ENCODE peak calls at places on chromosomes 5 and 9, in eight cellular contexts. One of them, this sample, is unnamed.

GRCh38 chr9:75010570-75010969 is 17.5 kb downstream of the CARNMT1 start:
- DNase-seq in fibroblast of lung: no peak
- DNase-seq in type B pancreatic cell: no peak
- DNase-seq in body of pancreas: no peak
- DNase-seq in HFF-Myc: no peak
- DNase-seq in WTC11: no peak
- DNase-seq in tibial nerve: no peak
- DNase-seq in AG10803: no peak
- DNase-seq in this sample: no peak

GRCh38 chr9:98256632-98257218 is 1.3 kb upstream of the TBC1D2 start:
- DNase-seq in fibroblast of lung: no peak
- DNase-seq in type B pancreatic cell: no peak
- DNase-seq in body of pancreas: no peak
- DNase-seq in HFF-Myc: no peak
- DNase-seq in WTC11: no peak
- DNase-seq in tibial nerve: no peak
- DNase-seq in AG10803: no peak
- DNase-seq in this sample: no peak

GRCh38 chr5:35974570-35974969 is 16.6 kb downstream of the UGT3A1 start:
- DNase-seq in fibroblast of lung: no peak
- DNase-seq in type B pancreatic cell: no peak
- DNase-seq in body of pancreas: no peak
- DNase-seq in HFF-Myc: no peak
- DNase-seq in WTC11: no peak
- DNase-seq in tibial nerve: no peak
- DNase-seq in AG10803: no peak
- DNase-seq in this sample: no peak

GRCh38 chr9:33044162-33044673 is 19.1 kb downstream of the DNAJA1 start:
- DNase-seq in fibroblast of lung: peak
- DNase-seq in type B pancreatic cell: peak
- DNase-seq in body of pancreas: peak
- DNase-seq in HFF-Myc: peak
- DNase-seq in WTC11: peak
- DNase-seq in tibial nerve: peak
- DNase-seq in AG10803: peak
- DNase-seq in this sample: peak

GRCh38 chr9:81028504-81028903 is 660.8 kb downstream of the TLE1 start:
- DNase-seq in fibroblast of lung: peak
- DNase-seq in type B pancreatic cell: no peak
- DNase-seq in body of pancreas: no peak
- DNase-seq in HFF-Myc: peak
- DNase-seq in WTC11: no peak
- DNase-seq in tibial nerve: peak
- DNase-seq in AG10803: peak
- DNase-seq in this sample: no peak

GRCh38 chr9:94779101-94779500 is 52.6 kb downstream of the AOPEP start:
- DNase-seq in fibroblast of lung: no peak
- DNase-seq in type B pancreatic cell: no peak
- DNase-seq in body of pancreas: no peak
- DNase-seq in HFF-Myc: no peak
- DNase-seq in WTC11: no peak
- DNase-seq in tibial nerve: no peak
- DNase-seq in AG10803: no peak
- DNase-seq in this sample: no peak

GRCh38 chr9:76292246-76292645 is 102.0 kb downstream of the RFK start:
- DNase-seq in fibroblast of lung: peak
- DNase-seq in type B pancreatic cell: no peak
- DNase-seq in body of pancreas: no peak
- DNase-seq in HFF-Myc: no peak
- DNase-seq in WTC11: no peak
- DNase-seq in tibial nerve: no peak
- DNase-seq in AG10803: no peak
- DNase-seq in this sample: no peak

GRCh38 chr9:23841304-23841703 is 15.3 kb upstream of the ELAVL2 start:
- DNase-seq in fibroblast of lung: no peak
- DNase-seq in type B pancreatic cell: no peak
- DNase-seq in body of pancreas: no peak
- DNase-seq in HFF-Myc: no peak
- DNase-seq in WTC11: no peak
- DNase-seq in tibial nerve: no peak
- DNase-seq in AG10803: no peak
- DNase-seq in this sample: no peak

GRCh38 chr5:149745-150450 is 41.4 kb upstream of the LRRC14B start:
- DNase-seq in fibroblast of lung: peak
- DNase-seq in type B pancreatic cell: no peak
- DNase-seq in body of pancreas: no peak
- DNase-seq in HFF-Myc: peak
- DNase-seq in WTC11: no peak
- DNase-seq in tibial nerve: no peak
- DNase-seq in AG10803: no peak
- DNase-seq in this sample: no peak

GRCh38 chr5:118548761-118549160 is 439.6 kb downstream of the DTWD2 start:
- DNase-seq in fibroblast of lung: peak
- DNase-seq in type B pancreatic cell: no peak
- DNase-seq in body of pancreas: no peak
- DNase-seq in HFF-Myc: no peak
- DNase-seq in WTC11: no peak
- DNase-seq in tibial nerve: no peak
- DNase-seq in AG10803: peak
- DNase-seq in this sample: no peak

GRCh38 chr5:73189816-73190451 is 16.9 kb downstream of the TMEM174 start:
- DNase-seq in fibroblast of lung: peak
- DNase-seq in type B pancreatic cell: no peak
- DNase-seq in body of pancreas: no peak
- DNase-seq in HFF-Myc: peak
- DNase-seq in WTC11: peak
- DNase-seq in tibial nerve: peak
- DNase-seq in AG10803: peak
- DNase-seq in this sample: no peak

GRCh38 chr9:31608413-31608812 is 776.0 kb upstream of the ACO1 start:
- DNase-seq in fibroblast of lung: peak
- DNase-seq in type B pancreatic cell: no peak
- DNase-seq in body of pancreas: no peak
- DNase-seq in HFF-Myc: no peak
- DNase-seq in WTC11: no peak
- DNase-seq in tibial nerve: no peak
- DNase-seq in AG10803: no peak
- DNase-seq in this sample: no peak

GRCh38 chr9:72773570-72773969 is 179.3 kb downstream of the ALDH1A1 start:
- DNase-seq in fibroblast of lung: no peak
- DNase-seq in type B pancreatic cell: no peak
- DNase-seq in body of pancreas: no peak
- DNase-seq in HFF-Myc: no peak
- DNase-seq in WTC11: no peak
- DNase-seq in tibial nerve: no peak
- DNase-seq in AG10803: no peak
- DNase-seq in this sample: no peak

GRCh38 chr9:92527832-92528536 is 7.8 kb downstream of the ECM2 start:
- DNase-seq in fibroblast of lung: no peak
- DNase-seq in type B pancreatic cell: no peak
- DNase-seq in body of pancreas: no peak
- DNase-seq in HFF-Myc: no peak
- DNase-seq in WTC11: no peak
- DNase-seq in tibial nerve: no peak
- DNase-seq in AG10803: no peak
- DNase-seq in this sample: no peak

GRCh38 chr5:446864-447263 is 3.9 kb downstream of the EXOC3 start:
- DNase-seq in fibroblast of lung: peak
- DNase-seq in type B pancreatic cell: no peak
- DNase-seq in body of pancreas: peak
- DNase-seq in HFF-Myc: no peak
- DNase-seq in WTC11: peak
- DNase-seq in tibial nerve: no peak
- DNase-seq in AG10803: peak
- DNase-seq in this sample: no peak

GRCh38 chr5:5497132-5497748 is 74.8 kb downstream of the ICE1 start:
- DNase-seq in fibroblast of lung: peak
- DNase-seq in type B pancreatic cell: no peak
- DNase-seq in body of pancreas: peak
- DNase-seq in HFF-Myc: peak
- DNase-seq in WTC11: peak
- DNase-seq in tibial nerve: peak
- DNase-seq in AG10803: peak
- DNase-seq in this sample: peak
- TF ChIP-seq CTCF in fibroblast of lung: peak
- TF ChIP-seq CTCF in type B pancreatic cell: peak
- TF ChIP-seq CTCF in body of pancreas: peak
- TF ChIP-seq CTCF in HFF-Myc: peak
- TF ChIP-seq CTCF in WTC11: no peak
- TF ChIP-seq CTCF in tibial nerve: peak
- TF ChIP-seq CTCF in AG10803: peak
- TF ChIP-seq CTCF in this sample: peak

GRCh38 chr5:140116716-140117115 is 2.8 kb downstream of the PURA start:
- DNase-seq in fibroblast of lung: no peak
- DNase-seq in type B pancreatic cell: no peak
- DNase-seq in body of pancreas: no peak
- DNase-seq in HFF-Myc: no peak
- DNase-seq in WTC11: no peak
- DNase-seq in tibial nerve: no peak
- DNase-seq in AG10803: no peak
- DNase-seq in this sample: no peak
- TF ChIP-seq CTCF in fibroblast of lung: no peak
- TF ChIP-seq CTCF in type B pancreatic cell: peak
- TF ChIP-seq CTCF in body of pancreas: no peak
- TF ChIP-seq CTCF in HFF-Myc: no peak
- TF ChIP-seq CTCF in WTC11: no peak
- TF ChIP-seq CTCF in tibial nerve: no peak
- TF ChIP-seq CTCF in AG10803: no peak
- TF ChIP-seq CTCF in this sample: peak

DNA sequence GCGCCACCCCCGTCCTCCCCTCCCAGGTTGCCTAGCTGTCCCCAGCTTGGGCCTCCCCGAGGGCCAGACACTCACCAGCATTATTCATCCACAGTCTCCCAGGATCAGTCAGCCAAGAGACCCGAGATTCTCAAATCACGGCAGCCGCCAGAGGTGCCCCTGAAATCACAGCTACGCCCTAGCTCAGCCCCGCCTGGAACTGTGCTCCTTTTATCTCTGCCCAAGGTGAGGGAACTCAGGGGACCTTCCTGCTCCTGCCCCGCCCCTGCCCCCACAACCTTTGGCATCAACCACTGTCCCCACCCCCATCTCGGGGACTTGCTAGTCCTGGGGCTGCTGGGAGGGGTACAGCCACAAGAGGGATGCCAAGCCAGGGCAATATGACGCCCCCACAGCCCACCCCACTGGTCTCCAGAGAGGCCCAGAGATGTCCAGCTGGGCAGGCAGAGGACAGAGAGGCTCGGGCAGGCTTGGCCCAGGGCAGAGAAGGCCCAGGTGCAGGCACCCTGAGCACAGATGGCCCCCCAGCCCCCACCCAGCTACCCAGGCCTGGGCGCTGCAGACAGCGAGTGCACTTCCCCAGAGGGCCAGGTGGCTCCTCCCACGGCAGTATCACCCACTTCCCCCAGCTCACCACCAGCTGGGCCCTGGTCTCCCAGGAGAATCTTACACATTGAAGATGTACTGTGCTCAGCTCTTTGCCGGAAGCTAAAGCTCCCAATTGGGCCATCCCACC is at the start of gene FUT7:
- DNase-seq in fibroblast of lung: no peak
- DNase-seq in type B pancreatic cell: no peak
- DNase-seq in body of pancreas: no peak
- DNase-seq in HFF-Myc: no peak
- DNase-seq in WTC11: no peak
- DNase-seq in tibial nerve: no peak
- DNase-seq in AG10803: no peak
- DNase-seq in this sample: no peak
- TF ChIP-seq CTCF in fibroblast of lung: no peak
- TF ChIP-seq CTCF in type B pancreatic cell: no peak
- TF ChIP-seq CTCF in body of pancreas: no peak
- TF ChIP-seq CTCF in HFF-Myc: no peak
- TF ChIP-seq CTCF in WTC11: no peak
- TF ChIP-seq CTCF in tibial nerve: no peak
- TF ChIP-seq CTCF in AG10803: no peak
- TF ChIP-seq CTCF in this sample: no peak

DNA sequence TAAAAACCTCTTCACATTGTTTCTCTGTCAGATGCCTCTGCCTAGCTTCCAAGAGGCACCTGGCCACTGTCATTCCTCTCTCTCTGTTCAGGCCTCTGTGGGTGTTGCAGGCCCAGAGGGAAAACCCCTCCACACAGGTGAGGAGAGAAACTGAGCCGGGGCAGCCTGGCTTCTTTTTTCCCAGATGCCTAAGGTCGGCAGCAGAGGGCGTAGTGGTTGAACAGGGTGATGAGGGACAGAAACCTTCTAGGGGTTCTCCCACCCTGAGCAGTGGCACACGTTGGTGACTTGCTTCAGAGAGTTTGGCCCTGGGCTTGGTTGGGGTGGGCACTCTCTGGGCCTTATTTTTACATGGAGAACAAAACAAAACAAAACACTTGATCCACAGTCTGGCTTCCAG is 12.2 kb downstream of the IL9 start:
- DNase-seq in fibroblast of lung: no peak
- DNase-seq in type B pancreatic cell: no peak
- DNase-seq in body of pancreas: no peak
- DNase-seq in HFF-Myc: no peak
- DNase-seq in WTC11: peak
- DNase-seq in tibial nerve: no peak
- DNase-seq in AG10803: no peak
- DNase-seq in this sample: no peak
- TF ChIP-seq CTCF in fibroblast of lung: no peak
- TF ChIP-seq CTCF in type B pancreatic cell: no peak
- TF ChIP-seq CTCF in body of pancreas: no peak
- TF ChIP-seq CTCF in HFF-Myc: no peak
- TF ChIP-seq CTCF in WTC11: no peak
- TF ChIP-seq CTCF in tibial nerve: peak
- TF ChIP-seq CTCF in AG10803: peak
- TF ChIP-seq CTCF in this sample: no peak

GRCh38 chr5:30398427-30398826 is 795.1 kb upstream of the CDH6 start:
- DNase-seq in fibroblast of lung: no peak
- DNase-seq in type B pancreatic cell: no peak
- DNase-seq in body of pancreas: no peak
- DNase-seq in HFF-Myc: no peak
- DNase-seq in WTC11: no peak
- DNase-seq in tibial nerve: no peak
- DNase-seq in AG10803: no peak
- DNase-seq in this sample: no peak

GRCh38 chr5:30405821-30406220 is 787.7 kb upstream of the CDH6 start:
- DNase-seq in fibroblast of lung: no peak
- DNase-seq in type B pancreatic cell: no peak
- DNase-seq in body of pancreas: no peak
- DNase-seq in HFF-Myc: no peak
- DNase-seq in WTC11: no peak
- DNase-seq in tibial nerve: no peak
- DNase-seq in AG10803: no peak
- DNase-seq in this sample: no peak

GRCh38 chr5:30401479-30402058 is 791.9 kb upstream of the CDH6 start:
- DNase-seq in fibroblast of lung: peak
- DNase-seq in type B pancreatic cell: no peak
- DNase-seq in body of pancreas: peak
- DNase-seq in HFF-Myc: no peak
- DNase-seq in WTC11: peak
- DNase-seq in tibial nerve: peak
- DNase-seq in AG10803: no peak
- DNase-seq in this sample: peak
- TF ChIP-seq CTCF in fibroblast of lung: peak
- TF ChIP-seq CTCF in type B pancreatic cell: peak
- TF ChIP-seq CTCF in body of pancreas: peak
- TF ChIP-seq CTCF in HFF-Myc: no peak
- TF ChIP-seq CTCF in WTC11: peak
- TF ChIP-seq CTCF in tibial nerve: peak
- TF ChIP-seq CTCF in AG10803: no peak
- TF ChIP-seq CTCF in this sample: peak

This sample was measured in neural crest cell.